ENCODE peak calls at places on chromosomes 12 and 14, in nine cellular contexts. One of them, this sample, is unnamed.

GRCh38 chr12:29581641-29582040 is 84.2 kb upstream of the OVCH1 start:
- DNase-seq in GM23338: no peak
- DNase-seq in colonic mucosa: no peak
- DNase-seq in spleen: no peak
- DNase-seq in SJSA1: no peak
- DNase-seq in left ventricle myocardium inferior: no peak
- DNase-seq in uterus: no peak
- DNase-seq in cardiac muscle cell: no peak
- DNase-seq in neuronal stem cell: no peak
- DNase-seq in this sample: no peak

GRCh38 chr14:69055125-69055524 is 76.0 kb upstream of the ACTN1 start:
- DNase-seq in GM23338: no peak
- DNase-seq in colonic mucosa: no peak
- DNase-seq in spleen: no peak
- DNase-seq in SJSA1: peak; percentile 91
- DNase-seq in left ventricle myocardium inferior: no peak
- DNase-seq in uterus: no peak
- DNase-seq in cardiac muscle cell: no peak
- DNase-seq in neuronal stem cell: no peak
- DNase-seq in this sample: no peak

GRCh38 chr12:65162609-65163008 is 6.8 kb upstream of the LEMD3 start:
- DNase-seq in GM23338: no peak
- DNase-seq in colonic mucosa: no peak
- DNase-seq in spleen: no peak
- DNase-seq in SJSA1: no peak
- DNase-seq in left ventricle myocardium inferior: no peak
- DNase-seq in uterus: no peak
- DNase-seq in cardiac muscle cell: no peak
- DNase-seq in neuronal stem cell: no peak
- DNase-seq in this sample: no peak

GRCh38 chr14:78997811-78998210 is 827.6 kb downstream of the NRXN3 start:
- DNase-seq in GM23338: no peak
- DNase-seq in colonic mucosa: no peak
- DNase-seq in spleen: no peak
- DNase-seq in SJSA1: no peak
- DNase-seq in left ventricle myocardium inferior: no peak
- DNase-seq in uterus: peak; percentile 19
- DNase-seq in cardiac muscle cell: peak; percentile 66
- DNase-seq in neuronal stem cell: no peak
- DNase-seq in this sample: no peak

GRCh38 chr12:39372929-39373328 is 70.0 kb downstream of the KIF21A start:
- DNase-seq in GM23338: no peak
- DNase-seq in colonic mucosa: no peak
- DNase-seq in spleen: no peak
- DNase-seq in SJSA1: no peak
- DNase-seq in left ventricle myocardium inferior: no peak
- DNase-seq in uterus: no peak
- DNase-seq in cardiac muscle cell: no peak
- DNase-seq in neuronal stem cell: no peak
- DNase-seq in this sample: no peak

GRCh38 chr12:51592034-51592705 is 1.1 kb downstream of the SCN8A start:
- DNase-seq in GM23338: peak; percentile 65
- DNase-seq in colonic mucosa: no peak
- DNase-seq in spleen: no peak
- DNase-seq in SJSA1: no peak
- DNase-seq in left ventricle myocardium inferior: no peak
- DNase-seq in uterus: no peak
- DNase-seq in cardiac muscle cell: no peak
- DNase-seq in neuronal stem cell: peak; percentile 6
- DNase-seq in this sample: no peak

GRCh38 chr12:91620949-91621348 is 438.3 kb upstream of the DCN start:
- DNase-seq in GM23338: no peak
- DNase-seq in colonic mucosa: no peak
- DNase-seq in spleen: no peak
- DNase-seq in SJSA1: no peak
- DNase-seq in left ventricle myocardium inferior: no peak
- DNase-seq in uterus: no peak
- DNase-seq in cardiac muscle cell: peak; percentile 24
- DNase-seq in neuronal stem cell: peak; percentile 8
- DNase-seq in this sample: no peak

GRCh38 chr12:129520736-129521135 is 383.1 kb downstream of the TMEM132D start:
- DNase-seq in GM23338: no peak
- DNase-seq in colonic mucosa: no peak
- DNase-seq in spleen: no peak
- DNase-seq in SJSA1: no peak
- DNase-seq in left ventricle myocardium inferior: no peak
- DNase-seq in uterus: no peak
- DNase-seq in cardiac muscle cell: no peak
- DNase-seq in neuronal stem cell: no peak
- DNase-seq in this sample: no peak

GRCh38 chr12:100101000-100101399 is 41.7 kb downstream of the BLTP3B start:
- DNase-seq in GM23338: no peak
- DNase-seq in colonic mucosa: no peak
- DNase-seq in spleen: no peak
- DNase-seq in SJSA1: no peak
- DNase-seq in left ventricle myocardium inferior: no peak
- DNase-seq in uterus: no peak
- DNase-seq in cardiac muscle cell: no peak
- DNase-seq in neuronal stem cell: no peak
- DNase-seq in this sample: no peak

GRCh38 chr12:23760495-23760894 is 189.0 kb downstream of the SOX5 start:
- DNase-seq in GM23338: peak; percentile 60
- DNase-seq in colonic mucosa: no peak
- DNase-seq in spleen: no peak
- DNase-seq in SJSA1: no peak
- DNase-seq in left ventricle myocardium inferior: no peak
- DNase-seq in uterus: no peak
- DNase-seq in cardiac muscle cell: no peak
- DNase-seq in neuronal stem cell: peak; percentile 41
- DNase-seq in this sample: no peak

GRCh38 chr12:112163056-112163455 is 37.7 kb downstream of the TRAFD1 start:
- DNase-seq in GM23338: no peak
- DNase-seq in colonic mucosa: no peak
- DNase-seq in spleen: no peak
- DNase-seq in SJSA1: no peak
- DNase-seq in left ventricle myocardium inferior: no peak
- DNase-seq in uterus: no peak
- DNase-seq in cardiac muscle cell: no peak
- DNase-seq in neuronal stem cell: no peak
- DNase-seq in this sample: no peak

GRCh38 chr12:49962861-49963765 is 1.4 kb downstream of the AQP5 start:
- DNase-seq in GM23338: no peak
- DNase-seq in colonic mucosa: peak; percentile 57
- DNase-seq in spleen: peak; percentile 71
- DNase-seq in SJSA1: no peak
- DNase-seq in left ventricle myocardium inferior: peak; percentile 71
- DNase-seq in uterus: no peak
- DNase-seq in cardiac muscle cell: no peak
- DNase-seq in neuronal stem cell: no peak
- DNase-seq in this sample: peak; percentile 97

GRCh38 chr12:122837306-122838265 is 2.3 kb downstream of the HIP1R start:
- DNase-seq in GM23338: no peak
- DNase-seq in colonic mucosa: peak; percentile 69
- DNase-seq in spleen: peak; percentile 54
- DNase-seq in SJSA1: no peak
- DNase-seq in left ventricle myocardium inferior: no peak
- DNase-seq in uterus: no peak
- DNase-seq in cardiac muscle cell: no peak
- DNase-seq in neuronal stem cell: no peak
- DNase-seq in this sample: no peak

GRCh38 chr14:105163040-105163742 is 5.4 kb downstream of the JAG2 start:
- DNase-seq in GM23338: no peak
- DNase-seq in colonic mucosa: no peak
- DNase-seq in spleen: no peak
- DNase-seq in SJSA1: no peak
- DNase-seq in left ventricle myocardium inferior: no peak
- DNase-seq in uterus: no peak
- DNase-seq in cardiac muscle cell: no peak
- DNase-seq in neuronal stem cell: no peak
- DNase-seq in this sample: no peak

GRCh38 chr14:94485944-94486841 is 10.2 kb upstream of the SERPINA9 start:
- DNase-seq in GM23338: peak; percentile 94
- DNase-seq in colonic mucosa: peak; percentile 28
- DNase-seq in spleen: peak; percentile 89
- DNase-seq in SJSA1: peak; percentile 52
- DNase-seq in left ventricle myocardium inferior: peak; percentile 27
- DNase-seq in uterus: no peak
- DNase-seq in cardiac muscle cell: peak; percentile 70
- DNase-seq in neuronal stem cell: peak; percentile 76
- DNase-seq in this sample: no peak

GRCh38 chr12:122368361-122369073 is 54.0 kb downstream of the CLIP1 start:
- DNase-seq in GM23338: no peak
- DNase-seq in colonic mucosa: peak; percentile 27
- DNase-seq in spleen: no peak
- DNase-seq in SJSA1: peak; percentile 71
- DNase-seq in left ventricle myocardium inferior: no peak
- DNase-seq in uterus: no peak
- DNase-seq in cardiac muscle cell: no peak
- DNase-seq in neuronal stem cell: no peak
- DNase-seq in this sample: no peak

GRCh38 chr12:46470039-46470627 is 97.6 kb upstream of the SLC38A2 start:
- DNase-seq in GM23338: no peak
- DNase-seq in colonic mucosa: no peak
- DNase-seq in spleen: no peak
- DNase-seq in SJSA1: peak; percentile 72
- DNase-seq in left ventricle myocardium inferior: no peak
- DNase-seq in uterus: no peak
- DNase-seq in cardiac muscle cell: no peak
- DNase-seq in neuronal stem cell: no peak
- DNase-seq in this sample: no peak

GRCh38 chr14:79542121-79542520 is 669.2 kb downstream of the DIO2 start:
- DNase-seq in GM23338: no peak
- DNase-seq in colonic mucosa: no peak
- DNase-seq in spleen: no peak
- DNase-seq in SJSA1: no peak
- DNase-seq in left ventricle myocardium inferior: no peak
- DNase-seq in uterus: no peak
- DNase-seq in cardiac muscle cell: no peak
- DNase-seq in neuronal stem cell: no peak
- DNase-seq in this sample: no peak

GRCh38 chr12:93425736-93426363 is 15.9 kb downstream of the UBE2N start:
- DNase-seq in GM23338: no peak
- DNase-seq in colonic mucosa: no peak
- DNase-seq in spleen: no peak
- DNase-seq in SJSA1: no peak
- DNase-seq in left ventricle myocardium inferior: no peak
- DNase-seq in uterus: no peak
- DNase-seq in cardiac muscle cell: no peak
- DNase-seq in neuronal stem cell: no peak
- DNase-seq in this sample: no peak
- H3K4me1 ChIP-seq in GM23338: peaks cover 54% of the 10 kb centered on the region
- H3K4me1 ChIP-seq in colonic mucosa: peaks cover 7% of the 10 kb centered on the region
- H3K4me1 ChIP-seq in spleen: peaks cover 100% of the 10 kb centered on the region
- H3K4me1 ChIP-seq in SJSA1: peaks cover 5% of the 10 kb centered on the region
- H3K4me1 ChIP-seq in left ventricle myocardium inferior: peaks cover 98% of the 10 kb centered on the region
- H3K4me1 ChIP-seq in uterus: peaks cover 6% of the 10 kb centered on the region
- H3K4me1 ChIP-seq in cardiac muscle cell: peaks cover 52% of the 10 kb centered on the region
- H3K4me1 ChIP-seq in neuronal stem cell: no peaks in the 10 kb centered on the region
- H3K4me1 ChIP-seq in this sample: no peaks in the 10 kb centered on the region

GRCh38 chr12:27064397-27065342 is 17.7 kb downstream of the C12orf71 start:
- DNase-seq in GM23338: no peak
- DNase-seq in colonic mucosa: no peak
- DNase-seq in spleen: no peak
- DNase-seq in SJSA1: no peak
- DNase-seq in left ventricle myocardium inferior: no peak
- DNase-seq in uterus: no peak
- DNase-seq in cardiac muscle cell: no peak
- DNase-seq in neuronal stem cell: no peak
- DNase-seq in this sample: no peak
- H3K27ac ChIP-seq in GM23338: no peak overlapping the region
- H3K27ac ChIP-seq in colonic mucosa: no peak overlapping the region
- H3K27ac ChIP-seq in spleen: no peak overlapping the region
- H3K27ac ChIP-seq in SJSA1: no peak overlapping the region
- H3K27ac ChIP-seq in left ventricle myocardium inferior: no peak overlapping the region
- H3K27ac ChIP-seq in uterus: no peak overlapping the region
- H3K27ac ChIP-seq in cardiac muscle cell: no peak overlapping the region
- H3K27ac ChIP-seq in neuronal stem cell: no peak overlapping the region
- H3K27ac ChIP-seq in this sample: no peak overlapping the region

GRCh38 chr14:65500075-65500474 is 87.5 kb downstream of the FUT8 start:
- DNase-seq in GM23338: no peak
- DNase-seq in colonic mucosa: no peak
- DNase-seq in spleen: no peak
- DNase-seq in SJSA1: no peak
- DNase-seq in left ventricle myocardium inferior: no peak
- DNase-seq in uterus: no peak
- DNase-seq in cardiac muscle cell: no peak
- DNase-seq in neuronal stem cell: no peak
- DNase-seq in this sample: no peak
- H3K4me1 ChIP-seq in GM23338: no peaks in the 10 kb centered on the region
- H3K4me1 ChIP-seq in colonic mucosa: no peaks in the 10 kb centered on the region
- H3K4me1 ChIP-seq in spleen: peaks cover 15% of the 10 kb centered on the region
- H3K4me1 ChIP-seq in SJSA1: peaks cover 5% of the 10 kb centered on the region
- H3K4me1 ChIP-seq in left ventricle myocardium inferior: peaks cover 13% of the 10 kb centered on the region
- H3K4me1 ChIP-seq in uterus: no peaks in the 10 kb centered on the region
- H3K4me1 ChIP-seq in cardiac muscle cell: peaks cover 11% of the 10 kb centered on the region
- H3K4me1 ChIP-seq in neuronal stem cell: no peaks in the 10 kb centered on the region
- H3K4me1 ChIP-seq in this sample: no peaks in the 10 kb centered on the region

DNA sequence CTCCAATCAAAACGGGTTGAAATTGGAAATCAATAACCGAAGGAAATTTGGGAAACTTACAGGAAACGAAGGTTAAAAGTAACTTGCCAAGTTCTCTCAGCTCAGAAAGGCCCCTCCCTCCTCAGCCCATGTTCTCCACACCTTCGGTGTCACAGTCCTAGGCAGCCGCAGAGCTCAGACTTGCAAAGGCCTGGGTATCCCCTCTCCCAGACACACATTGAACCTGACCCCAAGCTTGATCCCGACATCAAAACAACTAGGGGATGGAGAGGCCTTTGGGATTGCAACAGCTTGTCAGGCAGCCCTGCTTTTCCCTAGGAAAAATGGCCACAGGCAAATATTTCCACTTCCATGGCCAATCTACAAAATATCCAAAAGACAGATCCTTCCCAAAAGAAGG is 35.5 kb upstream of the PNMA1 start:
- DNase-seq in GM23338: no peak
- DNase-seq in colonic mucosa: peak; percentile 32
- DNase-seq in spleen: peak; percentile 71
- DNase-seq in SJSA1: no peak
- DNase-seq in left ventricle myocardium inferior: no peak
- DNase-seq in uterus: no peak
- DNase-seq in cardiac muscle cell: no peak
- DNase-seq in neuronal stem cell: no peak
- DNase-seq in this sample: no peak
- H3K27ac ChIP-seq in GM23338: no peak overlapping the region
- H3K27ac ChIP-seq in colonic mucosa: peak overlapping the region; percentile 99
- H3K27ac ChIP-seq in spleen: peak overlapping the region; percentile 81
- H3K27ac ChIP-seq in SJSA1: no peak overlapping the region
- H3K27ac ChIP-seq in left ventricle myocardium inferior: peak overlapping the region; percentile 100
- H3K27ac ChIP-seq in uterus: peak overlapping the region; percentile 97
- H3K27ac ChIP-seq in cardiac muscle cell: no peak overlapping the region
- H3K27ac ChIP-seq in neuronal stem cell: no peak overlapping the region
- H3K27ac ChIP-seq in this sample: no peak overlapping the region

This sample was measured in PC-9.